ENCODE peak calls at places on chromosome 11, in five cellular contexts. One of them, this sample, is unnamed.
A peak's percentile ranks its signal among the peaks of the same experiment; 100 is the strongest.

GRCh38 chr11:76788661-76789442 is 5.7 kb downstream of the TSKU start:
- DNase-seq in Panc1: no peak
- DNase-seq in right lobe of liver: peak; percentile 75
- DNase-seq in right atrium auricular region: no peak
- DNase-seq in bronchial epithelial cell: peak; percentile 92
- DNase-seq in this sample: no peak

GRCh38 chr11:77249427-77249826 is 52.1 kb downstream of the GDPD4 start:
- DNase-seq in right atrium auricular region: no peak
- DNase-seq in Panc1: no peak
- DNase-seq in bronchial epithelial cell: peak; percentile 92
- DNase-seq in right lobe of liver: no peak
- DNase-seq in this sample: no peak

GRCh38 chr11:106077609-106078517 is at the start of gene AASDHPPT:
- DNase-seq in right lobe of liver: no peak
- DNase-seq in bronchial epithelial cell: peak; percentile 28
- DNase-seq in right atrium auricular region: no peak
- DNase-seq in Panc1: peak; percentile 20
- DNase-seq in this sample: no peak

GRCh38 chr11:1157341-1157644 is 460 bp upstream of the MUC5AC start:
- DNase-seq in right atrium auricular region: no peak
- DNase-seq in right lobe of liver: no peak
- DNase-seq in bronchial epithelial cell: no peak
- DNase-seq in Panc1: no peak
- DNase-seq in this sample: no peak

GRCh38 chr11:29534831-29535230 is 482.0 kb downstream of the KCNA4 start:
- DNase-seq in Panc1: no peak
- DNase-seq in bronchial epithelial cell: peak; percentile 62
- DNase-seq in right atrium auricular region: no peak
- DNase-seq in right lobe of liver: no peak
- DNase-seq in this sample: no peak

GRCh38 chr11:70410276-70410675 is 11.9 kb downstream of the CTTN start:
- DNase-seq in bronchial epithelial cell: no peak
- DNase-seq in right lobe of liver: no peak
- DNase-seq in Panc1: no peak
- DNase-seq in right atrium auricular region: no peak
- DNase-seq in this sample: no peak

GRCh38 chr11:28759311-28759710 is 651.1 kb downstream of the METTL15 start:
- DNase-seq in bronchial epithelial cell: peak; percentile 85
- DNase-seq in right atrium auricular region: no peak
- DNase-seq in Panc1: no peak
- DNase-seq in right lobe of liver: no peak
- DNase-seq in this sample: no peak

GRCh38 chr11:120013325-120014250 is 124.3 kb downstream of the TRIM29 start:
- DNase-seq in right lobe of liver: no peak
- DNase-seq in bronchial epithelial cell: peak; percentile 46
- DNase-seq in Panc1: peak; percentile 8
- DNase-seq in right atrium auricular region: no peak
- DNase-seq in this sample: no peak

GRCh38 chr11:101429708-101430107 is 154.1 kb downstream of the TRPC6 start:
- DNase-seq in right atrium auricular region: no peak
- DNase-seq in bronchial epithelial cell: no peak
- DNase-seq in Panc1: no peak
- DNase-seq in right lobe of liver: no peak
- DNase-seq in this sample: no peak

GRCh38 chr11:5807580-5807979 is 1.1 kb upstream of the OR52N2 start:
- DNase-seq in right atrium auricular region: no peak
- DNase-seq in bronchial epithelial cell: no peak
- DNase-seq in Panc1: no peak
- DNase-seq in right lobe of liver: no peak
- DNase-seq in this sample: no peak

GRCh38 chr11:124605719-124606118 is 5.5 kb upstream of the PANX3 start:
- DNase-seq in bronchial epithelial cell: no peak
- DNase-seq in Panc1: no peak
- DNase-seq in right lobe of liver: no peak
- DNase-seq in right atrium auricular region: no peak
- DNase-seq in this sample: no peak

GRCh38 chr11:125426818-125427528 is 69.1 kb downstream of the FEZ1 start:
- DNase-seq in right atrium auricular region: no peak
- DNase-seq in Panc1: no peak
- DNase-seq in bronchial epithelial cell: no peak
- DNase-seq in right lobe of liver: no peak
- DNase-seq in this sample: no peak

GRCh38 chr11:62552931-62553838 is 6.6 kb upstream of the AHNAK start:
- DNase-seq in bronchial epithelial cell: peak; percentile 94
- DNase-seq in right lobe of liver: peak; percentile 87
- DNase-seq in right atrium auricular region: peak; percentile 94
- DNase-seq in Panc1: peak; percentile 87
- DNase-seq in this sample: no peak

GRCh38 chr11:23555085-23555484 is 694.8 kb upstream of the CCDC179 start:
- DNase-seq in right lobe of liver: no peak
- DNase-seq in Panc1: no peak
- DNase-seq in right atrium auricular region: no peak
- DNase-seq in bronchial epithelial cell: peak; percentile 21
- DNase-seq in this sample: no peak

GRCh38 chr11:266676-267439 is 11.3 kb upstream of the NLRP6 start:
- DNase-seq in right lobe of liver: no peak
- DNase-seq in right atrium auricular region: no peak
- DNase-seq in bronchial epithelial cell: no peak
- DNase-seq in Panc1: no peak
- DNase-seq in this sample: no peak

GRCh38 chr11:63847363-63847762 is 8.5 kb downstream of the MARK2 start:
- DNase-seq in bronchial epithelial cell: peak; percentile 67
- DNase-seq in Panc1: no peak
- DNase-seq in right lobe of liver: peak; percentile 19
- DNase-seq in right atrium auricular region: no peak
- DNase-seq in this sample: no peak

GRCh38 chr11:119025099-119025473 is 5.6 kb downstream of the SLC37A4 start:
- DNase-seq in right lobe of liver: peak; percentile 37
- DNase-seq in bronchial epithelial cell: no peak
- DNase-seq in Panc1: no peak
- DNase-seq in right atrium auricular region: no peak
- DNase-seq in this sample: no peak

DNA sequence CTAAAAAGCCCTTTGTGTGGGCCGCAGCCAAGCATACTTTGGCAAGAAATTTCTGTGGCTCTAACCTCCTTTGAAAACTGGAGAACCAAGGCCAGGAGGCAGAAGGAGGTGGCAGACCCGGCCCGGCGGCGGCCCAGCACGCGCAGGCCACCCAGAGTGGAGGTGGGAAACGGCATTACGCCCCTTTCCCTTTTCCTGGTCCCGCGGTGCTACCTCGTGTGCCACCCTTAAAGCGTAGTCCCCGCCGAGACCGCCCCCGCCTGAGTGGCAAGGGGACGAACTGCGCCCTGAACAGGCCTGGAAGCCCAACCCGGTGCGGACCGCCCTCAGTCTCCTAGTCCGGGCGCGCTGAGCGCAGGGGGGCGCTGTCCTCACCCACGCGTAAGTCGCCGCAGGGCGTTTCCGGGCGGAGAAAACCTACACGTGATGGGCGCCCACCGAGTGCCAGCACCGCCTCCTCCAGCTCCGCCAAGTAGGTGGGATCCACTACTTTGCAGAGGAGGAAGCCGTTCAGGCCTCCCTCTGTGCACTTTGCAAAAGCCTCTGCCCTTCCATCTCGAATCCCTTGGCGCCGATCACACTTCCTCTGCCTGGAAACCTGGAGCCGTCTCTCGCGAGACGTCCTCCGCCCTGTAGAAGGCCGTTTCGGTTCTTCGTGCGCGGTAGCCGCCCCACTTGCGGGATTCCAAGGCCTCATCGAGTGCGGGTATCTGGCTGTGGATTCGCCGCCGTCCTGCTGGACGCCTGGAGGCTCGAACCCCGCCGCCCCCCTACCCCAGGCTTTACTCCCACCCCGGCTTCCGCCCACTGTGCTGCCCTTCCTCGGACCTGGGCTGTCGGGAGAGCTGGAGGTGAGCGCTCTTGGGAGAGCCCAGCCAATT is at the start of gene ACCS:
- DNase-seq in bronchial epithelial cell: peak; percentile 73
- DNase-seq in right lobe of liver: peak; percentile 97
- DNase-seq in right atrium auricular region: peak; percentile 97
- DNase-seq in Panc1: peak; percentile 80
- DNase-seq in this sample: peak; percentile 91
- TF ChIP-seq CTCF in bronchial epithelial cell: peak; percentile 92
- TF ChIP-seq CTCF in right lobe of liver: peak; percentile 82
- TF ChIP-seq CTCF in right atrium auricular region: peak; percentile 95
- TF ChIP-seq CTCF in Panc1: peak; percentile 92
- TF ChIP-seq CTCF in this sample: peak; percentile 83

GRCh38 chr11:129695543-129696308 is 119.9 kb upstream of the TMEM45B start:
- DNase-seq in bronchial epithelial cell: peak; percentile 51
- DNase-seq in right atrium auricular region: no peak
- DNase-seq in right lobe of liver: peak; percentile 67
- DNase-seq in Panc1: peak; percentile 18
- DNase-seq in this sample: peak; percentile 80

GRCh38 chr11:129694538-129694937 is 121.1 kb upstream of the TMEM45B start:
- DNase-seq in bronchial epithelial cell: no peak
- DNase-seq in right lobe of liver: no peak
- DNase-seq in Panc1: no peak
- DNase-seq in right atrium auricular region: no peak
- DNase-seq in this sample: no peak

GRCh38 chr11:129694966-129695365 is 120.7 kb upstream of the TMEM45B start:
- DNase-seq in Panc1: no peak
- DNase-seq in right lobe of liver: no peak
- DNase-seq in right atrium auricular region: no peak
- DNase-seq in bronchial epithelial cell: peak; percentile 47
- DNase-seq in this sample: no peak

GRCh38 chr11:129698212-129698611 is 117.4 kb upstream of the TMEM45B start:
- DNase-seq in right lobe of liver: no peak
- DNase-seq in bronchial epithelial cell: no peak
- DNase-seq in Panc1: no peak
- DNase-seq in right atrium auricular region: no peak
- DNase-seq in this sample: no peak

DNA sequence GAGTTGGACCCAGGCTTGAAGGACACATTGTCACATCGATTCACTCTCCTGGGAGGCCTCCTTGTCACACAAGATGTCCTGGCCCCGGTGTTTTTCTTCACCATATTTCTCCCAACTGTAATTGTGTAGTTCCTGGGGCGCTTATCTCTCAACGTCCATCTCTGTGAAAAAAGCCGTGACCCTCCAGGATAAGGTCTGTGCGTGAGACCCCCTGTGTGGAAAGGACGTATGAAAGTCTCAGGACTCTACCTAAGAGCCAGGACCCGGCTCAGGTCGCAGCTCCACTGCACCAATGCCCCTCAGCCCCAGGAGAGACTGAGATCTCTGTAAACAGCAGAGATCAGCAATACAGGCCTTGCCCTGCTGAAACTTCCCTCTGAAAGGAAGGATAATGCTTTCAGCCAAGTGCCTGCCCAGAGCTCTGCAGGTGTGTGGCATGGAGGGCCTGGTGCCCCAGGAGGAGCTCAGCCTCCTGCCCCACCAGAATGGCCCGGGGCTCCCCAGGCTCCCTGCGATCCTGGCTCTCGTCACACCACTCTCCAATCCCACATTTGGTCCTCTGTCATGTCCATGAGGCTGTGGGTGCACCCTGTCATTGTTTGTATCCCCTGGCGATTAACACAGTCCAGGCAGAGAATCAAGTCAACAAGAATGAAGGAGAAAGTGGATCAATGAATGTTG is 119.2 kb upstream of the TMEM45B start:
- DNase-seq in right atrium auricular region: no peak
- DNase-seq in bronchial epithelial cell: no peak
- DNase-seq in right lobe of liver: no peak
- DNase-seq in Panc1: no peak
- DNase-seq in this sample: no peak
- TF ChIP-seq CTCF in right atrium auricular region: no peak
- TF ChIP-seq CTCF in bronchial epithelial cell: no peak
- TF ChIP-seq CTCF in right lobe of liver: no peak
- TF ChIP-seq CTCF in Panc1: peak; percentile 53
- TF ChIP-seq CTCF in this sample: no peak

DNA sequence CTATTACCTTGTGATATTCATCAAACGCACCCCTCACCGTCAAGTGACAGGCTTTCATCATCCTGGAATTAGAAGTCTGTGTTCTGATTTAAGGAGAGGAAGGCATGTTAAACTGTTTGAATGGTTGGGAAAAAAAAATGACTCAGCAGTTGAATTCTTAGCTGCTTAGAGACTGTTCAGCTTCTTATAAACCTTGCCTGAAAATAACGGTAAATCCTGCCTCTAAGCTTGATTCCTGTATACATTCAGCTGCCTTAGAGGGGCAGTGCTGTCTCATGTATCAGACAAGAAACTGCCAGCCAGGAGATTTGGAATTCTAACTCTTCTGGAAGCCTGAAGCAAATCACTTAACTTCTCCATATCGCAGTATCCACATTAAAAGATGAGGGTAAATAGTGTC is 437.4 kb downstream of the JRKL start:
- DNase-seq in bronchial epithelial cell: peak; percentile 5
- DNase-seq in Panc1: no peak
- DNase-seq in right lobe of liver: no peak
- DNase-seq in right atrium auricular region: no peak
- DNase-seq in this sample: no peak
- TF ChIP-seq CTCF in bronchial epithelial cell: no peak
- TF ChIP-seq CTCF in Panc1: peak; percentile 15
- TF ChIP-seq CTCF in right lobe of liver: peak; percentile 25
- TF ChIP-seq CTCF in right atrium auricular region: peak; percentile 55
- TF ChIP-seq CTCF in this sample: peak; percentile 47

GRCh38 chr11:126567419-126567818 is 211.9 kb downstream of the ST3GAL4 start:
- DNase-seq in right atrium auricular region: no peak
- DNase-seq in right lobe of liver: no peak
- DNase-seq in bronchial epithelial cell: no peak
- DNase-seq in Panc1: no peak
- DNase-seq in this sample: no peak
- TF ChIP-seq CTCF in right atrium auricular region: no peak
- TF ChIP-seq CTCF in right lobe of liver: no peak
- TF ChIP-seq CTCF in bronchial epithelial cell: no peak
- TF ChIP-seq CTCF in Panc1: no peak
- TF ChIP-seq CTCF in this sample: no peak

GRCh38 chr11:93608280-93608862 is 53.1 kb upstream of the CEP295 start:
- DNase-seq in right atrium auricular region: no peak
- DNase-seq in right lobe of liver: no peak
- DNase-seq in bronchial epithelial cell: peak; percentile 48
- DNase-seq in Panc1: no peak
- DNase-seq in this sample: no peak

GRCh38 chr11:93613432-93613831 is 48.0 kb upstream of the CEP295 start:
- DNase-seq in Panc1: no peak
- DNase-seq in right atrium auricular region: no peak
- DNase-seq in right lobe of liver: no peak
- DNase-seq in bronchial epithelial cell: no peak
- DNase-seq in this sample: no peak

GRCh38 chr11:93611836-93612677 is 49.4 kb upstream of the CEP295 start:
- DNase-seq in right lobe of liver: no peak
- DNase-seq in bronchial epithelial cell: no peak
- DNase-seq in right atrium auricular region: no peak
- DNase-seq in Panc1: no peak
- DNase-seq in this sample: no peak

GRCh38 chr11:93614111-93614784 is 47.2 kb upstream of the CEP295 start:
- DNase-seq in right lobe of liver: no peak
- DNase-seq in Panc1: no peak
- DNase-seq in right atrium auricular region: no peak
- DNase-seq in bronchial epithelial cell: no peak
- DNase-seq in this sample: no peak
- TF ChIP-seq CTCF in right lobe of liver: no peak
- TF ChIP-seq CTCF in Panc1: peak; percentile 41
- TF ChIP-seq CTCF in right atrium auricular region: no peak
- TF ChIP-seq CTCF in bronchial epithelial cell: peak; percentile 5
- TF ChIP-seq CTCF in this sample: peak; percentile 58

This sample was measured in type B pancreatic cell.